ENCODE peak calls at places on chromosomes 6 and 20, in nine cellular contexts. I is dorsolateral prefrontal cortex, W is progenitor cell of endocrine pancreas, C is spleen, V is GM12865, N is RWPE1, B is neural crest cell, X is WTC11, S is coronary artery. U is an unnamed sample.
A peak's percentile ranks its signal among the peaks of the same experiment; 100 is the strongest.

GRCh38 chr6:143397229-143398222 is 53.0 kb downstream of the ADAT2 start:
- DNase-seq in I (no peak), W (peak; percentile 10), C (no peak), V (no peak), N (peak; percentile 99), B (no peak), X (peak; percentile 38), S (no peak), U (no peak)

GRCh38 chr6:52253494-52253893 is 9.2 kb upstream of the IL17F start:
- DNase-seq in I (no peak), W (no peak), C (no peak), V (peak; percentile 26), N (no peak), B (no peak), X (no peak), S (no peak), U (no peak)

GRCh38 chr6:37177083-37177949 is 7.4 kb downstream of the PIM1 start:
- DNase-seq in I (no peak), W (no peak), C (no peak), V (no peak), N (no peak), B (no peak), X (no peak), S (no peak), U (no peak)

GRCh38 chr20:11274137-11274536 is 600.3 kb upstream of the JAG1 start:
- DNase-seq in I (no peak), W (no peak), C (no peak), V (peak; percentile 58), N (peak; percentile 73), B (no peak), X (no peak), S (no peak), U (no peak)

GRCh38 chr6:157019733-157020132 is 242.6 kb downstream of the ARID1B start:
- DNase-seq in I (no peak), W (no peak), C (no peak), V (peak; percentile 55), N (no peak), B (no peak), X (no peak), S (no peak), U (no peak)

GRCh38 chr20:17394411-17394810 is 136.8 kb downstream of the BFSP1 start:
- DNase-seq in I (no peak), W (no peak), C (no peak), V (no peak), N (peak; percentile 9), B (no peak), X (no peak), S (no peak), U (no peak)

GRCh38 chr6:137271245-137272183 is 52.3 kb upstream of the IFNGR1 start:
- DNase-seq in I (no peak), W (no peak), C (no peak), V (peak; percentile 69), N (peak; percentile 56), B (no peak), X (no peak), S (no peak), U (no peak)

GRCh38 chr6:106539931-106540330 is 89.4 kb downstream of the RTN4IP1 start:
- DNase-seq in I (no peak), W (no peak), C (no peak), V (no peak), N (no peak), B (peak; percentile 3), X (no peak), S (no peak), U (no peak)

GRCh38 chr20:54129350-54129749 is 44.4 kb downstream of the CYP24A1 start:
- DNase-seq in I (no peak), W (no peak), C (no peak), V (no peak), N (no peak), B (no peak), X (no peak), S (no peak), U (no peak)

GRCh38 chr6:125094563-125094962 is 59.0 kb upstream of the TPD52L1 start:
- DNase-seq in I (no peak), W (no peak), C (no peak), V (no peak), N (no peak), B (no peak), X (no peak), S (no peak), U (no peak)

GRCh38 chr6:111551521-111552231 is 54.0 kb downstream of the TRAF3IP2 start:
- DNase-seq in I (no peak), W (peak; percentile 25), C (no peak), V (no peak), N (no peak), B (no peak), X (no peak), S (no peak), U (no peak)

GRCh38 chr6:87674286-87674685 is 27.7 kb downstream of the AKIRIN2 start:
- DNase-seq in I (no peak), W (no peak), C (no peak), V (no peak), N (no peak), B (no peak), X (no peak), S (no peak), U (no peak)

GRCh38 chr6:7000825-7001777 is 106.7 kb upstream of the RREB1 start:
- DNase-seq in I (no peak), W (no peak), C (no peak), V (no peak), N (no peak), B (no peak), X (no peak), S (no peak), U (no peak)

GRCh38 chr20:18524646-18525045 is 16.9 kb downstream of the SEC23B start:
- DNase-seq in I (no peak), W (no peak), C (no peak), V (no peak), N (peak; percentile 44), B (no peak), X (no peak), S (no peak), U (no peak)

GRCh38 chr6:122609881-122610689 is at the start of gene PKIB:
- DNase-seq in I (peak; percentile 65), W (peak; percentile 65), C (peak; percentile 89), V (peak; percentile 62), N (peak; percentile 77), B (peak; percentile 32), X (peak; percentile 85), S (peak; percentile 73), U (peak; percentile 84)

GRCh38 chr6:44016131-44016870 is 111.0 kb downstream of the MRPL14 start:
- DNase-seq in I (no peak), W (no peak), C (no peak), V (no peak), N (no peak), B (no peak), X (no peak), S (peak; percentile 0), U (no peak)

GRCh38 chr6:135568366-135568765 is 70.8 kb upstream of the AHI1 start:
- DNase-seq in I (no peak), W (no peak), C (no peak), V (peak; percentile 64), N (no peak), B (no peak), X (no peak), S (no peak), U (no peak)

GRCh38 chr6:137846772-137847313 is 20.2 kb upstream of the TNFAIP3 start:
- DNase-seq in I (peak; percentile 34), W (no peak), C (peak; percentile 85), V (peak; percentile 63), N (no peak), B (no peak), X (no peak), S (no peak), U (no peak)

GRCh38 chr6:86192123-86192522 is 549.4 kb upstream of the SYNCRIP start:
- DNase-seq in I (no peak), W (no peak), C (no peak), V (peak; percentile 62), N (no peak), B (no peak), X (no peak), S (no peak), U (no peak)
- TF ChIP-seq CTCF in I (no peak), W (peak; percentile 39), C (peak; percentile 32), V (peak; percentile 52), N (no peak), B (peak; percentile 59), X (no peak), S (no peak), U (peak; percentile 65)

DNA sequence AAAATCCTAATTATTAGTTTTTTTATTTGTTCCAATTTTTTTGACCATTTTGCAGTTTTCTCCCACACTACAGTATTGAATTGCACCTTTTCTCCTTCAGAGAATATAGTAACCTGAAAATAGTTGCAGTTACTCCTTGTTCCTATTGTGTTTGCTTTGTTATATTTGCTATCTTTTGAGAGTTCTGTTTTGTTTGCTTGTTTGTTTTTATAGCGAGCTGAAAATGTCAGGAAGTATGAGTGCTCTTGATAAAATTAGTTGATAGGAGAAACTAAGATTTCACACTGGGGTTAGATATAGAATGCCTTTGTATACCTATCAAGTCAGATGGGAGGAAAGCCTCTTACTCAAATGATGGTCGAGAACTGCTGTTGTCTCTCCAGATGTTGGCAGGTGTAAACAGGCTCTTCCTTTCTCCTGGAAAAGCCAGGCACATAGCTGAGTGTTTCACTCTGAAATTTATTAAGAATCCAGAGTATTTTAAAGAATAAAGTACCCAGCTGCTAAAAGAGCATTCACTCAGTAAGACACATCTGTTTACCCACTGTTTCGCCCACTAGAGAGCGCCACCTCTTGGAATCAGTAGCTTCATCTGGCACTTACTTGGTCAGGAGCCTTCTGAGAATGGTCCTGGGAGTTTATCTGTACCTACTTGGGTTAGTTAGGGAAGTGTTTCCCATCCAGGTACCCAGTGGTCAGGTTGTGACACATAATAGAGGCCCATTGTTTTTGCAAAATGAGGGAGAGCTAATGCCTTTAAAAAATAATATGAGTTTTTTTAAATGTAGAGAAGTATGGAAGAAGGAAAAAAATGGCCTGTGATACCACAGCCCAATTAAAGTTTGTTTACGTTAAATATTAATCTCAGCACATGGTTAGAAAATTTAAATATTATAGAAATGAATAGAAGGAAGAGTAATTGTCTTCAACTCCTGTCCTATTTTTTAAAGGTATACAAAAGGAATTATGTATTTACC is 11.2 kb downstream of the NT5DC1 start:
- DNase-seq in I (no peak), W (no peak), C (no peak), V (peak; percentile 64), N (no peak), B (peak; percentile 16), X (peak; percentile 66), S (no peak), U (no peak)
- TF ChIP-seq CTCF in I (peak; percentile 34), W (peak; percentile 59), C (peak; percentile 37), V (peak; percentile 63), N (peak; percentile 26), B (peak; percentile 64), X (peak; percentile 41), S (no peak), U (peak; percentile 74)

GRCh38 chr6:15623282-15624116 is 39.3 kb downstream of the DTNBP1 start:
- DNase-seq in I (no peak), W (no peak), C (no peak), V (no peak), N (peak; percentile 13), B (no peak), X (no peak), S (no peak), U (no peak)
- TF ChIP-seq CTCF in I (peak; percentile 78), W (peak; percentile 79), C (peak; percentile 65), V (peak; percentile 2), N (peak; percentile 74), B (peak; percentile 84), X (peak; percentile 55), S (peak; percentile 79), U (peak; percentile 90)

DNA sequence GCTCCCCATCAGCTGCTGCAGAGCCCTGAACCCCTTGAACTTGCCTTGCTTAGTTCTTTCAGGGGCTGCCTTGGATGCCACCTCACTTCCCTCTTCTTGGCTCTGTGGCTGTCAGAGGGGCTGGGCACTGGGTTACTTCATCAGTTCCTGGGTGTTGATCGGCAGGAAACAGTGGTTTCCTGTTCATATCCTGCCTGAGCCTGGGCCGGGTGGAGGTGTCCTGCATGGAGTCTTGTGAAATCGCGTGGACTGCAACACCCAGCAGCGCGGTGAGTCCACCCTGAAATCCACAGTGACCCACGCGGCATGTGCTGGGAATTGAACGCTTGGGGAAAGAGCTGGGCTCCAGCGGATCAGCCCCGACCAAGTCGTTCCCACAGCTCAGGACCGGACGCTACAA is 97.5 kb downstream of the CDH26 start:
- DNase-seq in I (peak; percentile 41), W (no peak), C (peak; percentile 89), V (peak; percentile 13), N (peak; percentile 73), B (no peak), X (no peak), S (peak; percentile 75), U (no peak)
- TF ChIP-seq CTCF in I (no peak), W (no peak), C (no peak), V (no peak), N (no peak), B (no peak), X (no peak), S (no peak), U (no peak)